ENCODE peak calls at places on chromosomes 13 and 19, in eight cellular contexts. A, S, E, Y, M, G, H and C are unnamed samples.

GRCh38 chr13:30143671-30144400 is 163.5 kb downstream of the KATNAL1 start:
- DNase-seq in A (no peak), S (no peak), E (no peak), Y (no peak), M (peak), G (peak), H (no peak), C (no peak)

GRCh38 chr19:8938576-8938975 is 71.6 kb downstream of the MUC16 start:
- DNase-seq in A (no peak), S (no peak), E (no peak), Y (no peak), M (no peak), G (no peak), H (no peak), C (no peak)

GRCh38 chr13:73722120-73722519 is 412.1 kb downstream of the KLF12 start:
- DNase-seq in A (no peak), S (no peak), E (no peak), Y (peak), M (peak), G (no peak), H (peak), C (no peak)

GRCh38 chr19:51030631-51031030 is 4.2 kb downstream of the KLK12 start:
- DNase-seq in A (no peak), S (no peak), E (no peak), Y (no peak), M (no peak), G (no peak), H (peak), C (no peak)

GRCh38 chr19:15149704-15150103 is 42.5 kb downstream of the SYDE1 start:
- DNase-seq in A (no peak), S (no peak), E (no peak), Y (no peak), M (no peak), G (no peak), H (no peak), C (no peak)

GRCh38 chr13:94479559-94480095 is at the start of gene DCT:
- DNase-seq in A (no peak), S (no peak), E (no peak), Y (peak), M (no peak), G (no peak), H (no peak), C (no peak)

GRCh38 chr13:29591310-29591709 is 4.2 kb downstream of the SLC7A1 start:
- DNase-seq in A (no peak), S (no peak), E (no peak), Y (no peak), M (peak), G (no peak), H (no peak), C (no peak)

GRCh38 chr19:47582320-47582909 is 9.5 kb upstream of the ZNF541 start:
- DNase-seq in A (no peak), S (no peak), E (no peak), Y (no peak), M (no peak), G (no peak), H (no peak), C (no peak)

GRCh38 chr19:52825765-52826164 is 4.3 kb upstream of the ZNF28 start:
- DNase-seq in A (no peak), S (no peak), E (no peak), Y (no peak), M (no peak), G (no peak), H (no peak), C (no peak)

GRCh38 chr19:32921624-32922023 is 50.1 kb downstream of the CEP89 start:
- DNase-seq in A (no peak), S (no peak), E (no peak), Y (no peak), M (no peak), G (no peak), H (no peak), C (no peak)

GRCh38 chr19:38693380-38694223 is 46.2 kb downstream of the ACTN4 start:
- DNase-seq in A (no peak), S (no peak), E (no peak), Y (no peak), M (peak), G (peak), H (no peak), C (no peak)

GRCh38 chr13:46721054-46721453 is 75.9 kb downstream of the ESD start:
- DNase-seq in A (no peak), S (peak), E (no peak), Y (no peak), M (peak), G (no peak), H (peak), C (no peak)

GRCh38 chr19:3291644-3292043 is 67.2 kb downstream of the CELF5 start:
- DNase-seq in A (no peak), S (no peak), E (no peak), Y (no peak), M (no peak), G (no peak), H (no peak), C (no peak)

GRCh38 chr19:12166596-12166995 is 3.7 kb downstream of the ZNF136 start:
- DNase-seq in A (no peak), S (no peak), E (no peak), Y (no peak), M (no peak), G (no peak), H (no peak), C (no peak)

GRCh38 chr19:3055741-3056453 is 6.4 kb downstream of the TLE5 start:
- DNase-seq in A (no peak), S (no peak), E (peak), Y (peak), M (no peak), G (no peak), H (no peak), C (no peak)

GRCh38 chr13:25473864-25474263 is 102.1 kb downstream of the ATP8A2 start:
- DNase-seq in A (no peak), S (no peak), E (no peak), Y (no peak), M (no peak), G (no peak), H (no peak), C (no peak)

GRCh38 chr13:19601749-19602725 is 31.4 kb upstream of the MPHOSPH8 start:
- DNase-seq in A (no peak), S (no peak), E (no peak), Y (peak), M (peak), G (no peak), H (peak), C (peak)

GRCh38 chr13:110475117-110475516 is 86.4 kb downstream of the RAB20 start:
- DNase-seq in A (no peak), S (no peak), E (no peak), Y (no peak), M (no peak), G (no peak), H (no peak), C (no peak)

GRCh38 chr13:51894239-51894638 is 32.5 kb downstream of the CCDC70 start:
- DNase-seq in A (no peak), S (no peak), E (no peak), Y (no peak), M (no peak), G (no peak), H (no peak), C (no peak)

GRCh38 chr19:52691737-52692136 is 43.1 kb downstream of the ZNF611 start:
- DNase-seq in A (no peak), S (no peak), E (no peak), Y (peak), M (no peak), G (no peak), H (no peak), C (peak)

GRCh38 chr19:35718345-35719041 is 690 bp downstream of the KMT2B start:
- DNase-seq in A (peak), S (no peak), E (no peak), Y (no peak), M (no peak), G (no peak), H (peak), C (peak)

GRCh38 chr19:33157906-33158305 is 26.0 kb downstream of the WDR88 start:
- DNase-seq in A (no peak), S (no peak), E (no peak), Y (no peak), M (no peak), G (no peak), H (no peak), C (no peak)

GRCh38 chr13:99265823-99266426 is 7.7 kb upstream of the GPR18 start:
- DNase-seq in A (no peak), S (no peak), E (no peak), Y (no peak), M (peak), G (no peak), H (peak), C (no peak)

GRCh38 chr13:90968510-90968909 is 379.0 kb upstream of the MIR17HG start:
- DNase-seq in A (no peak), S (no peak), E (no peak), Y (peak), M (peak), G (no peak), H (peak), C (no peak)

GRCh38 chr13:28953714-28954113 is 133.6 kb downstream of the MTUS2 start:
- DNase-seq in A (no peak), S (no peak), E (no peak), Y (no peak), M (no peak), G (no peak), H (no peak), C (no peak)

GRCh38 chr13:80132741-80133601 is 208.0 kb downstream of the SPRY2 start:
- DNase-seq in A (no peak), S (peak), E (no peak), Y (no peak), M (peak), G (peak), H (peak), C (no peak)

GRCh38 chr19:31883299-31883990 is 462.0 kb upstream of the ZNF507 start:
- DNase-seq in A (no peak), S (no peak), E (no peak), Y (no peak), M (no peak), G (no peak), H (no peak), C (no peak)

GRCh38 chr13:50244913-50245574 is 229.8 kb downstream of the KCNRG start:
- DNase-seq in A (no peak), S (no peak), E (no peak), Y (no peak), M (peak), G (no peak), H (no peak), C (peak)

GRCh38 chr13:66009241-66009640 is 1220.9 kb downstream of the PCDH9 start:
- DNase-seq in A (no peak), S (no peak), E (no peak), Y (no peak), M (no peak), G (no peak), H (no peak), C (no peak)

GRCh38 chr13:42492372-42492920 is 81.5 kb upstream of the TNFSF11 start:
- DNase-seq in A (no peak), S (no peak), E (no peak), Y (no peak), M (no peak), G (no peak), H (no peak), C (no peak)

GRCh38 chr19:18972851-18973250 is 31.8 kb upstream of the HOMER3 start:
- DNase-seq in A (no peak), S (no peak), E (no peak), Y (no peak), M (no peak), G (no peak), H (no peak), C (no peak)

GRCh38 chr13:48660356-48661076 is 6.8 kb downstream of the CYSLTR2 start:
- DNase-seq in A (no peak), S (peak), E (no peak), Y (no peak), M (no peak), G (no peak), H (no peak), C (peak)

GRCh38 chr19:38944981-38945506 is 14.3 kb downstream of the MRPS12 start:
- DNase-seq in A (no peak), S (no peak), E (no peak), Y (no peak), M (no peak), G (no peak), H (peak), C (no peak)

GRCh38 chr13:42498521-42498920 is 75.4 kb upstream of the TNFSF11 start:
- DNase-seq in A (no peak), S (no peak), E (no peak), Y (no peak), M (no peak), G (no peak), H (no peak), C (no peak)

GRCh38 chr13:21058361-21058760 is 3.0 kb downstream of the LATS2 start:
- DNase-seq in A (no peak), S (no peak), E (no peak), Y (no peak), M (no peak), G (no peak), H (no peak), C (no peak)

GRCh38 chr19:5805465-5806132 is 732 bp downstream of the NRTN start:
- DNase-seq in A (no peak), S (peak), E (peak), Y (peak), M (no peak), G (no peak), H (peak), C (no peak)